ENCODE peak calls at places on chromosomes 4 and X, in seven cellular contexts. H, X, R, N, Z, U and K are unnamed samples.

GRCh38 chr4:76723373-76723772 is 174.6 kb downstream of the SOWAHB start:
- DNase-seq in X (no peak), N (no peak), U (no peak), R (no peak), Z (no peak), H (no peak), K (no peak)

GRCh38 chrX:136692271-136692670 is 44.3 kb downstream of the CD40LG start:
- DNase-seq in R (no peak), X (no peak), N (no peak), Z (no peak), H (no peak), U (no peak), K (no peak)

GRCh38 chrX:16612257-16612987 is 37.5 kb upstream of the S100G start:
- DNase-seq in X (no peak), U (no peak), Z (no peak), H (no peak), N (no peak), R (no peak), K (no peak)

GRCh38 chrX:148500428-148501120 is at the start of gene AFF2:
- DNase-seq in R (peak), U (peak), X (no peak), Z (peak), N (peak), H (peak), K (peak)

GRCh38 chr4:85543832-85544231 is 68.9 kb downstream of the ARHGAP24 start:
- DNase-seq in X (no peak), Z (no peak), R (no peak), N (no peak), H (no peak), U (no peak), K (no peak)

GRCh38 chr4:83219344-83219990 is 65.1 kb downstream of the COQ2 start:
- DNase-seq in Z (no peak), H (no peak), R (no peak), N (peak), U (no peak), X (no peak), K (no peak)

GRCh38 chr4:81685105-81685504 is 213.4 kb upstream of the RASGEF1B start:
- DNase-seq in R (no peak), Z (no peak), H (no peak), X (no peak), U (no peak), N (no peak), K (no peak)

GRCh38 chr4:177441803-177442622 is at the start of gene AGA:
- DNase-seq in H (peak), U (peak), N (peak), Z (peak), X (peak), R (peak), K (peak)

GRCh38 chr4:157779084-157779483 is 393.7 kb downstream of the GASK1B start:
- DNase-seq in X (no peak), U (no peak), H (no peak), Z (no peak), R (no peak), N (no peak), K (no peak)

GRCh38 chr4:94307231-94307840 is 35.3 kb downstream of the HPGDS start:
- DNase-seq in H (no peak), Z (no peak), X (no peak), N (no peak), R (no peak), U (peak), K (no peak)

GRCh38 chr4:83201761-83202160 is 82.8 kb downstream of the COQ2 start:
- DNase-seq in X (no peak), Z (no peak), N (no peak), R (no peak), U (no peak), H (no peak), K (no peak)

GRCh38 chrX:77451041-77451440 is 3.9 kb downstream of the FGF16 start:
- DNase-seq in Z (no peak), X (no peak), N (no peak), H (no peak), R (no peak), U (no peak), K (no peak)

GRCh38 chr4:112029642-112030235 is 115.5 kb upstream of the FAM241A start:
- DNase-seq in H (no peak), Z (no peak), X (no peak), R (no peak), U (no peak), N (no peak), K (no peak)

GRCh38 chr4:813900-814299 is 12.0 kb downstream of the CPLX1 start:
- DNase-seq in R (no peak), X (no peak), Z (no peak), U (no peak), N (peak), H (no peak), K (no peak)

GRCh38 chr4:173168396-173169177 is at the start of gene GALNT7:
- DNase-seq in X (no peak), Z (peak), R (peak), N (peak), H (peak), U (peak), K (peak)

GRCh38 chrX:12950851-12951589 is 23.9 kb upstream of the TMSB4X start:
- DNase-seq in N (peak), Z (no peak), R (no peak), U (peak), X (no peak), H (peak), K (no peak)

GRCh38 chrX:112834016-112834855 is 6.4 kb downstream of the AMOT start:
- DNase-seq in H (peak), R (no peak), U (no peak), Z (no peak), N (no peak), X (peak), K (no peak)

GRCh38 chr4:48067536-48067935 is 51.0 kb downstream of the NIPAL1 start:
- DNase-seq in X (no peak), N (no peak), U (no peak), R (no peak), H (no peak), Z (no peak), K (no peak)

GRCh38 chrX:85109235-85109634 is 105.6 kb downstream of the APOOL start:
- DNase-seq in X (no peak), H (peak), Z (no peak), R (no peak), N (no peak), U (peak), K (no peak)

GRCh38 chr4:188032583-188032982 is 37.0 kb downstream of the ZFP42 start:
- DNase-seq in H (no peak), Z (no peak), R (no peak), N (no peak), U (no peak), X (no peak), K (no peak)

GRCh38 chr4:742742-743311 is 37.2 kb downstream of the PCGF3 start:
- DNase-seq in H (peak), N (peak), Z (peak), X (no peak), U (peak), R (peak), K (peak)

GRCh38 chr4:79025170-79025569 is 85.9 kb upstream of the PAQR3 start:
- DNase-seq in R (no peak), X (no peak), H (no peak), Z (no peak), U (no peak), N (no peak), K (no peak)

GRCh38 chr4:182560358-182560757 is 317.2 kb downstream of the TENM3 start:
- DNase-seq in R (no peak), N (no peak), U (no peak), X (no peak), Z (no peak), H (no peak), K (no peak)

GRCh38 chrX:101803451-101803850 is 128.4 kb downstream of the ZMAT1 start:
- DNase-seq in Z (no peak), N (no peak), X (no peak), R (no peak), U (no peak), H (no peak), K (no peak)

GRCh38 chr4:76703123-76703490 is 194.8 kb downstream of the SOWAHB start:
- DNase-seq in R (no peak), U (no peak), X (no peak), H (no peak), N (no peak), Z (no peak), K (no peak)

GRCh38 chrX:8927066-8927465 is 106.9 kb downstream of the FAM9B start:
- DNase-seq in N (no peak), X (no peak), H (no peak), Z (no peak), U (no peak), R (no peak), K (no peak)

GRCh38 chr4:124907881-124908280 is 195.3 kb upstream of the ANKRD50 start:
- DNase-seq in Z (no peak), H (no peak), R (no peak), N (no peak), U (no peak), X (peak), K (no peak)

GRCh38 chr4:1175635-1176229 is 3.3 kb upstream of the SPON2 start:
- DNase-seq in Z (no peak), H (no peak), R (no peak), N (peak), X (no peak), U (no peak), K (no peak)

GRCh38 chrX:3743821-3744439 is 30.5 kb upstream of the PRKX start:
- DNase-seq in X (no peak), R (no peak), Z (no peak), H (no peak), N (no peak), U (no peak), K (no peak)

GRCh38 chrX:54067741-54068140 is 23.5 kb upstream of the PHF8 start:
- DNase-seq in R (no peak), N (no peak), H (no peak), Z (no peak), X (no peak), U (no peak), K (no peak)

GRCh38 chrX:54066841-54067240 is 22.6 kb upstream of the PHF8 start:
- DNase-seq in X (no peak), R (no peak), H (no peak), U (no peak), N (no peak), Z (no peak), K (no peak)

GRCh38 chrX:54063361-54063760 is 19.1 kb upstream of the PHF8 start:
- DNase-seq in R (no peak), H (no peak), N (no peak), U (no peak), X (no peak), Z (no peak), K (no peak)

DNA sequence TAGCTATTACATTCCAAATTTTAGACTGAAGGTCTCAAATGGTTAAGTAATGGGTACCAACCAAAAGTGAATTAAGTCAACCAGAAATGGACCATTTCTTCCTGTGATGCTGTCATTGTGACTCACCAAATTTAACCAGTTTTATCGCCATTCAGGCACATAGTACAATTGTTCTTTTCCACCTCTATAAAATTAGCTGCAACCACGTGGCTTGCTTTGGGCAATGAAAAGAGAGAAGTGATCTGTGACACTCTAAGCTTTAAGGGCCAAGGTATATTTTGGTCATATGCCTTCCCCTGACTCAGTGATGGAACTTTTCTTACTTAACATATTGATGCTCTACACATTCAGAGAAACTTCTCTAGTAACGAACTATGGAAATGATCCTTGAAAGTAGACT is 20.3 kb upstream of the PHF8 start:
- DNase-seq in N (no peak), R (no peak), H (no peak), Z (no peak), X (no peak), U (no peak), K (no peak)
- H3K27ac ChIP-seq in N (no peak), R (no peak), H (no peak), Z (no peak), X (no peak), U (no peak), K (no peak)

GRCh38 chr4:147683172-147683571 is 791 bp downstream of the PRMT9 start:
- DNase-seq in Z (no peak), U (no peak), R (peak), N (no peak), X (no peak), H (peak), K (no peak)

GRCh38 chr4:147682755-147683154 is 1.2 kb downstream of the PRMT9 start:
- DNase-seq in N (no peak), X (no peak), U (no peak), H (peak), Z (no peak), R (no peak), K (no peak)

GRCh38 chr4:147678796-147679549 is 5.0 kb downstream of the PRMT9 start:
- DNase-seq in X (no peak), R (no peak), U (no peak), N (no peak), H (no peak), Z (no peak), K (no peak)

GRCh38 chr4:147689062-147689461 is 5.1 kb upstream of the PRMT9 start:
- DNase-seq in N (no peak), R (no peak), Z (no peak), U (no peak), H (no peak), X (no peak), K (no peak)

GRCh38 chr4:147683717-147684700 is at the start of gene PRMT9:
- DNase-seq in U (peak), Z (peak), H (peak), N (peak), X (peak), R (peak), K (peak)
- H3K27ac ChIP-seq in U (peak), Z (peak), H (peak), N (peak), X (peak), R (peak), K (peak)

DNA sequence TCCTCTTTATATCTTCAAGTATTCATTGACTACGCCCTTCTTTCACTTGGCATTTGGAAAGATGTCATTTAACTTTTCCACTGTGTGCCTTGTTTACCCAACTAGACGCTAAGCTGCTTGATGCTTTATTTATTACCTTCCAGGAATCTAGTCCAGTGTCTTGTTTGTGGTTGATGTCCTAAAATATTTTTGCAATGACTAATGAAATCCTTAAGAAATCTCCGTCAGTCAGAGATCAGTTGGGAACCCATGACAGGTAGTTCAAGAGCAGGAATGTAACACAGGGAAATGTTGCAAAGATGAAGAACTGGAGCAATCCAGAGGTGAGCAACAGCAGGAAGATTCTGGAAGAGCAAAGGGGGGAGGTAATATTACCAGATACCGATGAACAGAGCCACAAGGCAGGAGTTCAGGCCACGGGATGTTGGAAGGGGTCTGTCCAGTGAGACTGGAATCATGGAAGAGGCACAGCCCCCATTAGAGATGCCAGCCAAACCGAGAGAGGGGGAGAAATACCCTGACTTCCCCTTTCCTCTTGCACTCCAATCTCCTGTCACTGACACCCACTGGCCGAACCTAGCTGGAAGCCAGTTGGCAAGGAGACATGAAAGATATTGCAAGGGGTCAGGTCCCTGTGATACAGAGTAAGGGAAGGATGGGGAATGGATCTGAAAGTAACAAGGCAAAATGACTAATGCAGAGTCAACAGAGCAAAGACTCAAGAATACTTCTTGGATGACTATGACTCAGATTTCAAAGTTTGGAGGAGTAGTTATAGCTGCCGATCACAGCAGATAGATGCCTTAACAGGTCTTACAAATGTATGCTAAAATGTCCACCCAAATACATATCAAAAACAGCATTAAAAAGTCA is 62.7 kb upstream of the PHKA2 start:
- DNase-seq in H (no peak), X (no peak), R (no peak), N (no peak), U (peak), Z (no peak), K (no peak)
- H3K27ac ChIP-seq in H (no peak), X (no peak), R (no peak), N (no peak), U (peak), Z (no peak), K (no peak)

GRCh38 chrX:142249721-142250120 is 44.6 kb upstream of the MAGEC2 start:
- DNase-seq in H (no peak), U (no peak), X (no peak), N (no peak), R (no peak), Z (no peak), K (no peak)
- H3K27ac ChIP-seq in H (no peak), U (no peak), X (no peak), N (no peak), R (no peak), Z (no peak), K (no peak)